ENCODE peak calls at places on chromosomes 13 and 19, in eight cellular contexts. F is NCI-H1417; B is nucleus accumbens; G is CD4-positive, alpha-beta T cell; U is cardiac muscle cell; T is brain microvascular endothelial cell; E is activated CD4-positive, alpha-beta T cell treated with anti-CD3 and anti-CD28 coated beads, Interleukin-2, amount 50 U/mL, for 24 hours; I is foreskin fibroblast. P is an unnamed sample.

GRCh38 chr19:31439270-31439573 is 90.0 kb upstream of the TSHZ3 start:
- DNase-seq in F (no peak), B (no peak), G (no peak), U (peak), T (no peak), E (no peak), I (no peak), P (no peak)

GRCh38 chr19:55778331-55778730 is 9.4 kb downstream of the RFPL4AL1 start:
- DNase-seq in F (no peak), B (no peak), G (no peak), U (no peak), T (no peak), E (no peak), I (no peak), P (no peak)

GRCh38 chr13:44172411-44172810 is 201.2 kb upstream of the SERP2 start:
- DNase-seq in F (no peak), B (no peak), G (no peak), U (no peak), T (no peak), E (no peak), I (no peak), P (no peak)

GRCh38 chr13:24511019-24511823 is 1.4 kb downstream of the PARP4 start:
- DNase-seq in F (peak), B (no peak), G (peak), U (peak), T (peak), E (peak), I (peak), P (no peak)

GRCh38 chr19:17806945-17807344 is 12.0 kb downstream of the B3GNT3 start:
- DNase-seq in F (no peak), B (no peak), G (no peak), U (no peak), T (no peak), E (no peak), I (no peak), P (no peak)

GRCh38 chr13:90238433-90238832 is 1109.1 kb upstream of the MIR17HG start:
- DNase-seq in F (no peak), B (no peak), G (no peak), U (peak), T (no peak), E (no peak), I (no peak), P (no peak)

GRCh38 chr19:33804021-33804799 is 7.5 kb downstream of the KCTD15 start:
- DNase-seq in F (no peak), B (no peak), G (no peak), U (peak), T (peak), E (no peak), I (no peak), P (peak)

GRCh38 chr19:39379865-39380399 is 11.0 kb downstream of the PAF1 start:
- DNase-seq in F (no peak), B (no peak), G (no peak), U (no peak), T (no peak), E (no peak), I (no peak), P (no peak)

GRCh38 chr19:50482271-50482855 is 5.7 kb upstream of the GARIN5A start:
- DNase-seq in F (no peak), B (no peak), G (no peak), U (no peak), T (no peak), E (no peak), I (no peak), P (no peak)

GRCh38 chr13:77448689-77449088 is 86.8 kb upstream of the SCEL start:
- DNase-seq in F (no peak), B (no peak), G (no peak), U (no peak), T (no peak), E (no peak), I (no peak), P (peak)

GRCh38 chr19:32373614-32374295 is 28.3 kb downstream of the ZNF507 start:
- DNase-seq in F (peak), B (no peak), G (no peak), U (peak), T (peak), E (no peak), I (peak), P (no peak)

GRCh38 chr13:34459856-34460255 is 482.2 kb upstream of the NBEA start:
- DNase-seq in F (no peak), B (no peak), G (no peak), U (peak), T (no peak), E (no peak), I (peak), P (no peak)

GRCh38 chr13:58097831-58098230 is 466.3 kb downstream of the PCDH17 start:
- DNase-seq in F (no peak), B (no peak), G (no peak), U (no peak), T (no peak), E (no peak), I (no peak), P (no peak)

GRCh38 chr19:41924151-41925145 is 3.8 kb downstream of the ERFL start:
- DNase-seq in F (peak), B (no peak), G (no peak), U (no peak), T (no peak), E (no peak), I (no peak), P (no peak)

GRCh38 chr13:51333826-51334225 is 5.7 kb upstream of the SERPINE3 start:
- DNase-seq in F (no peak), B (no peak), G (no peak), U (no peak), T (no peak), E (no peak), I (no peak), P (no peak)

GRCh38 chr13:49936943-49937273 is 768 bp upstream of the SPRYD7 start:
- DNase-seq in F (no peak), B (no peak), G (no peak), U (peak), T (no peak), E (no peak), I (no peak), P (peak)

GRCh38 chr13:99053636-99054233 is 75.9 kb upstream of the DOCK9 start:
- DNase-seq in F (peak), B (no peak), G (no peak), U (no peak), T (no peak), E (no peak), I (no peak), P (no peak)

GRCh38 chr13:94968040-94968756 is 255.9 kb upstream of the SOX21 start:
- DNase-seq in F (peak), B (no peak), G (no peak), U (peak), T (no peak), E (no peak), I (no peak), P (peak)

GRCh38 chr13:99926014-99926731 is 45.4 kb downstream of the ZIC5 start:
- DNase-seq in F (peak), B (no peak), G (no peak), U (no peak), T (peak), E (no peak), I (peak), P (no peak)

GRCh38 chr19:14817052-14817451 is 17.9 kb downstream of the OR7A5 start:
- DNase-seq in F (no peak), B (no peak), G (no peak), U (no peak), T (no peak), E (no peak), I (no peak), P (no peak)

GRCh38 chr13:111577956-111578595 is 257.6 kb downstream of the TEX29 start:
- DNase-seq in F (peak), B (no peak), G (no peak), U (no peak), T (no peak), E (no peak), I (no peak), P (no peak)

GRCh38 chr19:2446390-2446789 is 10.4 kb downstream of the LMNB2 start:
- DNase-seq in F (peak), B (no peak), G (peak), U (no peak), T (no peak), E (no peak), I (no peak), P (no peak)

GRCh38 chr19:3184847-3185481 is 766 bp upstream of the NCLN start:
- DNase-seq in F (no peak), B (no peak), G (peak), U (peak), T (peak), E (no peak), I (peak), P (peak)